ENCODE peak calls at places on chromosomes 16 and 17, in five cellular contexts. D, F, A, N and E are unnamed samples.

GRCh38 chr17:9291912-9292562 is 270.7 kb downstream of the NTN1 start:
- DNase-seq in N (no peak), A (no peak), F (no peak), D (no peak), E (peak; percentile 61)

GRCh38 chr16:75341934-75342811 is 90.7 kb upstream of the BCAR1 start:
- DNase-seq in N (no peak), A (no peak), D (no peak), F (no peak), E (no peak)

GRCh38 chr16:3965306-3965705 is 84.8 kb upstream of the CREBBP start:
- DNase-seq in N (no peak), F (no peak), D (no peak), A (no peak), E (no peak)

GRCh38 chr17:8417806-8418205 is 17.9 kb upstream of the NDEL1 start:
- DNase-seq in F (no peak), D (no peak), A (no peak), N (no peak), E (no peak)

GRCh38 chr16:31505483-31505882 is 2.7 kb downstream of the RUSF1 start:
- DNase-seq in F (no peak), D (no peak), A (no peak), N (no peak), E (no peak)

GRCh38 chr17:29686998-29687397 is 64.3 kb upstream of the CORO6 start:
- DNase-seq in A (no peak), N (no peak), F (no peak), D (no peak), E (no peak)

GRCh38 chr16:49458221-49458620 is 84.6 kb downstream of the C16orf78 start:
- DNase-seq in D (no peak), F (no peak), A (no peak), N (no peak), E (peak; percentile 34)

GRCh38 chr16:74667215-74667765 is 613 bp upstream of the RFWD3 start:
- DNase-seq in N (peak; percentile 21), F (no peak), A (peak; percentile 2), D (no peak), E (no peak)

GRCh38 chr16:82715833-82716232 is 89.1 kb downstream of the CDH13 start:
- DNase-seq in D (no peak), A (no peak), N (no peak), F (no peak), E (no peak)

GRCh38 chr16:51148674-51149228 is 2.3 kb downstream of the SALL1 start:
- DNase-seq in F (no peak), A (no peak), N (no peak), D (no peak), E (no peak)

GRCh38 chr17:69969897-69970296 is 105.1 kb upstream of the KCNJ16 start:
- DNase-seq in F (no peak), N (no peak), D (no peak), A (no peak), E (no peak)

GRCh38 chr17:36674278-36674650 is 72.9 kb downstream of the MRM1 start:
- DNase-seq in N (peak; percentile 39), D (no peak), F (no peak), A (peak; percentile 39), E (no peak)